ENCODE peak calls at places on chromosome X, in ten cellular contexts. Z is ovary, V is hepatocyte, P is suprapubic skin, A is stomach, C is colonic mucosa, B is Calu3, Y is left ventricle myocardium inferior, E is mammary epithelial cell, D is HFFc6. Q is an unnamed sample.

GRCh38 chrX:14718403-14718802 is 154.5 kb downstream of the FANCB start:
- DNase-seq in Z (no peak), C (no peak), A (no peak), D (no peak), B (no peak), P (no peak), E (peak), V (no peak), Y (no peak), Q (no peak)

GRCh38 chrX:1212532-1212931 is at the start of gene CRLF2:
- DNase-seq in P (peak), D (peak), A (no peak), B (peak), V (no peak), Y (no peak), E (peak), C (no peak), Z (no peak), Q (no peak)

GRCh38 chrX:10797493-10797892 is 177.1 kb upstream of the MID1 start:
- DNase-seq in A (no peak), Y (no peak), E (peak), Z (no peak), V (peak), B (no peak), P (no peak), C (no peak), D (no peak), Q (no peak)

GRCh38 chrX:13952581-13952980 is 77.1 kb downstream of the GEMIN8 start:
- DNase-seq in D (no peak), Y (no peak), A (no peak), C (no peak), P (no peak), E (no peak), B (no peak), V (no peak), Z (no peak), Q (no peak)

GRCh38 chrX:47191331-47191730 is 2.3 kb upstream of the UBA1 start:
- DNase-seq in D (no peak), C (peak), A (peak), P (no peak), E (peak), V (peak), Z (no peak), Y (no peak), B (peak), Q (no peak)

GRCh38 chrX:78886550-78886949 is 58.6 kb upstream of the P2RY10 start:
- DNase-seq in P (no peak), D (peak), Z (no peak), E (no peak), V (peak), Y (no peak), C (no peak), A (no peak), B (no peak), Q (no peak)

GRCh38 chrX:107025538-107025937 is 25.5 kb upstream of the MORC4 start:
- DNase-seq in Z (no peak), E (peak), Y (no peak), C (no peak), V (peak), A (no peak), D (peak), P (no peak), B (peak), Q (no peak)

GRCh38 chrX:34658316-34658715 is 1.2 kb upstream of the TMEM47 start:
- DNase-seq in C (no peak), V (no peak), A (no peak), Z (no peak), D (no peak), B (no peak), P (no peak), E (no peak), Y (no peak), Q (no peak)

GRCh38 chrX:111159232-111159631 is 63.2 kb downstream of the PAK3 start:
- DNase-seq in A (no peak), E (no peak), D (no peak), B (no peak), P (no peak), Y (no peak), C (no peak), V (no peak), Z (no peak), Q (no peak)

GRCh38 chrX:143873343-143873742 is 10.5 kb upstream of the UBE2NL start:
- DNase-seq in B (no peak), D (peak), P (no peak), A (no peak), Z (no peak), E (peak), C (no peak), Y (no peak), V (no peak), Q (no peak)

GRCh38 chrX:19237919-19238318 is 105.8 kb upstream of the PDHA1 start:
- DNase-seq in B (no peak), P (no peak), C (no peak), V (no peak), Z (no peak), A (no peak), Y (no peak), E (no peak), D (no peak), Q (no peak)

GRCh38 chrX:140580478-140580877 is 75.6 kb upstream of the SOX3 start:
- DNase-seq in C (no peak), E (no peak), P (no peak), Y (no peak), D (no peak), B (no peak), V (no peak), A (no peak), Z (no peak), Q (no peak)

GRCh38 chrX:10744011-10744410 is 123.6 kb upstream of the MID1 start:
- DNase-seq in Z (no peak), B (no peak), A (no peak), P (no peak), V (no peak), D (no peak), Y (no peak), E (no peak), C (no peak), Q (no peak)

GRCh38 chrX:6021316-6022091 is 207.2 kb downstream of the NLGN4X start:
- DNase-seq in Z (no peak), D (peak), A (peak), B (peak), V (peak), E (peak), Y (no peak), C (peak), P (no peak), Q (no peak)

GRCh38 chrX:12894074-12894691 is 12.2 kb upstream of the TLR8 start:
- DNase-seq in Z (peak), D (no peak), C (peak), Y (peak), P (no peak), A (peak), B (peak), V (peak), E (no peak), Q (no peak)

GRCh38 chrX:111282991-111283390 is 12.7 kb upstream of the CAPN6 start:
- DNase-seq in A (no peak), C (no peak), Z (no peak), Y (no peak), E (no peak), V (no peak), B (no peak), P (no peak), D (no peak), Q (no peak)

GRCh38 chrX:70479970-70480659 is 35.5 kb downstream of the DLG3 start:
- DNase-seq in A (peak), B (peak), V (peak), P (no peak), C (peak), E (no peak), D (no peak), Z (no peak), Y (no peak), Q (no peak)

GRCh38 chrX:35728481-35728880 is 69.7 kb upstream of the MAGEB16 start:
- DNase-seq in A (no peak), V (no peak), E (no peak), D (no peak), B (no peak), P (no peak), Z (no peak), C (no peak), Y (no peak), Q (no peak)

GRCh38 chrX:70255452-70255851 is 4.6 kb downstream of the P2RY4 start:
- DNase-seq in P (no peak), V (no peak), Y (no peak), A (no peak), D (no peak), C (no peak), Z (no peak), E (no peak), B (no peak), Q (no peak)

GRCh38 chrX:3962511-3963350 is 249.3 kb upstream of the PRKX start:
- DNase-seq in V (peak), P (no peak), Y (no peak), A (no peak), B (peak), C (no peak), E (peak), Z (no peak), D (no peak), Q (no peak)

GRCh38 chrX:24494544-24495113 is 29.5 kb downstream of the PDK3 start:
- DNase-seq in P (no peak), Z (no peak), V (peak), D (peak), Y (no peak), C (peak), B (peak), E (peak), A (no peak), Q (no peak)

GRCh38 chrX:13103111-13103913 is 58.9 kb upstream of the FAM9C start:
- DNase-seq in Z (no peak), B (no peak), V (no peak), Y (no peak), P (no peak), E (peak), D (no peak), A (no peak), C (no peak), Q (no peak)

GRCh38 chrX:145848451-145848850 is 30.8 kb downstream of the SLITRK2 start:
- DNase-seq in Y (no peak), C (no peak), V (peak), P (no peak), Z (no peak), B (no peak), E (no peak), A (no peak), D (no peak), Q (no peak)

GRCh38 chrX:18353931-18354368 is 538 bp downstream of the SCML2 start:
- DNase-seq in D (no peak), Y (no peak), B (peak), E (no peak), A (no peak), V (peak), C (peak), Z (peak), P (no peak), Q (no peak)

GRCh38 chrX:16023790-16024734 is 99.3 kb upstream of the GRPR start:
- DNase-seq in D (peak), Z (no peak), V (no peak), E (peak), C (no peak), Y (no peak), P (no peak), A (no peak), B (peak), Q (no peak)

GRCh38 chrX:16594490-16594889 is 55.5 kb upstream of the S100G start:
- DNase-seq in Y (no peak), V (no peak), A (no peak), Z (no peak), E (no peak), B (no peak), C (no peak), D (no peak), P (no peak), Q (no peak)

GRCh38 chrX:130158311-130158710 is 7.3 kb downstream of the AIFM1 start:
- DNase-seq in Z (no peak), D (no peak), P (no peak), B (no peak), Y (no peak), E (no peak), V (no peak), C (no peak), A (no peak), Q (no peak)

GRCh38 chrX:10233173-10233572 is 76.4 kb downstream of the CLCN4 start:
- DNase-seq in A (no peak), Y (no peak), E (no peak), D (no peak), V (no peak), B (no peak), Z (no peak), C (no peak), P (no peak), Q (no peak)

GRCh38 chrX:103183912-103184311 is 31.0 kb upstream of the BEX4 start:
- DNase-seq in E (no peak), V (no peak), D (no peak), C (no peak), B (no peak), Z (no peak), Y (no peak), A (no peak), P (no peak), Q (no peak)

GRCh38 chrX:100995469-100995868 is 26.0 kb downstream of the ARL13A start:
- DNase-seq in D (peak), B (no peak), Z (no peak), C (no peak), V (peak), A (no peak), E (peak), Y (no peak), P (no peak), Q (no peak)

GRCh38 chrX:71565634-71566033 is 12.6 kb upstream of the GCNA start:
- DNase-seq in V (no peak), A (no peak), Y (no peak), C (no peak), Z (no peak), E (no peak), B (no peak), D (no peak), P (no peak), Q (no peak)

GRCh38 chrX:38669425-38669824 is 108.1 kb downstream of the TSPAN7 start:
- DNase-seq in D (no peak), Z (no peak), B (no peak), Y (no peak), C (no peak), V (no peak), E (no peak), A (no peak), P (no peak), Q (no peak)

GRCh38 chrX:87160435-87161010 is 357.1 kb upstream of the KLHL4 start:
- DNase-seq in Z (no peak), E (no peak), C (no peak), B (no peak), Y (no peak), P (no peak), D (no peak), V (no peak), A (no peak), Q (no peak)
- TF ChIP-seq CTCF in Z (no peak), E (no peak), C (no peak), B (no peak), Y (no peak), P (no peak), D (no peak), V (no peak), A (no peak), Q (no peak)

GRCh38 chrX:73262991-73263390 is 48.3 kb upstream of the NAP1L2 start:
- DNase-seq in V (no peak), Z (no peak), D (no peak), A (no peak), Y (no peak), P (no peak), E (no peak), B (no peak), C (no peak), Q (no peak)
- TF ChIP-seq CTCF in V (peak), Z (no peak), D (peak), A (no peak), Y (peak), P (no peak), E (peak), B (no peak), C (no peak), Q (no peak)

DNA sequence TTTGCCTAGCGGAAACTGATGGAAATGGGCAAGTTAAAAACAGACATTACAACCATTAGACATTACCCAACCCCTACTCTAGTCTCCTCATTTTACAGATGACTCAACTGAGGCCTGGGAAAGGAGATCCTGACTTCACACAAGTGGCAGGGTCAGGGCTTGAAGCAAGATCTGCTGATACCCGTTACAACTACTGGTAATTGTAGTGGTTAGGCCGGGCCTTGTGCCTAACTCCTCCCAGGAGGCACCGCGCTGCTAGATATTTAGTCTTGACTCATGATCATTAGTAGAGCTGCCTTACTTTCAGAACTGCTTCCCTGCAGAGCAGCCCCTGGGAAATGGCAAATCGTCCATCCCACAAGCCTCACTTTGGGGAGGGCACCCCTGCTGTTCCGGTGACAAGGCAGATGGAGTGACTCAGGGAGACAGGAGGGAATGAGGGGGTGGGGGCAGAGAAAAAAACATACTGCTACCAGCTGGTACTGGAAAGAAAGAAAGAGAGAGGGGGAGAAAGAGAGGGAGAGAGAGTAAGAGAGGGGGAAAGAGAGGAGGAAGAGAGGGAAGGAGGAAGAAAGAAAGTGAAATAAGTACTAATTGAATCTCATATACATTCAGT is 12.2 kb downstream of the ARHGEF6 start:
- DNase-seq in A (no peak), B (no peak), E (peak), Y (peak), V (peak), D (peak), C (peak), P (peak), Z (peak), Q (no peak)
- TF ChIP-seq CTCF in A (no peak), B (no peak), E (no peak), Y (no peak), V (no peak), D (no peak), C (no peak), P (no peak), Z (no peak), Q (no peak)

GRCh38 chrX:51395474-51395806 is 62.8 kb downstream of the NUDT10 start:
- DNase-seq in P (no peak), Y (no peak), B (no peak), A (no peak), C (no peak), E (no peak), D (no peak), V (no peak), Z (no peak), Q (no peak)

GRCh38 chrX:51395807-51396728 is 63.4 kb downstream of the NUDT10 start:
- DNase-seq in A (no peak), B (no peak), Y (no peak), E (no peak), D (no peak), P (no peak), C (no peak), V (no peak), Z (peak), Q (no peak)
- TF ChIP-seq CTCF in A (no peak), B (no peak), Y (peak), E (no peak), D (no peak), P (no peak), C (no peak), V (no peak), Z (peak), Q (no peak)

DNA sequence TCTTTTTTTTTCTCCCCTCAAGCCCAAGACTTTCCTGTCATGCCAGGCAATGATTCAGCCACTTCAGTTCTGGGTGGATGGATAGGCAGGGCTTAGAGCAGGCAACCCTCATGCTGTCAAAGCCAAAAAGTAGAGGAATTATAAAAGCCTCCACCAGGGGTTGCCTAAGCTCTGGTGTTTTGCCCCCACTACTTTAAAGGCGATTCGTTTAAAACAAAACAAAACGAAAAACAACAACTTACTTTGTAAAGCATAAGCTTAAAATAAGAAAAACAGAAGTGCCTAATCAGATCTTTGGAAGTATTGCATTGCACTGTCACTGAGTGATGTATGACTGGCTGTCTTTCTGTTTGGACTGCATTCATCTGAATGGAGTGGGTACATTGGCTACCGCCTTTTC is 5.3 kb upstream of the IDS start:
- DNase-seq in C (no peak), B (no peak), E (no peak), Y (no peak), D (no peak), A (no peak), Z (no peak), P (no peak), V (no peak), Q (no peak)
- TF ChIP-seq CTCF in C (no peak), B (no peak), E (peak), Y (no peak), D (peak), A (no peak), Z (no peak), P (no peak), V (peak), Q (no peak)

DNA sequence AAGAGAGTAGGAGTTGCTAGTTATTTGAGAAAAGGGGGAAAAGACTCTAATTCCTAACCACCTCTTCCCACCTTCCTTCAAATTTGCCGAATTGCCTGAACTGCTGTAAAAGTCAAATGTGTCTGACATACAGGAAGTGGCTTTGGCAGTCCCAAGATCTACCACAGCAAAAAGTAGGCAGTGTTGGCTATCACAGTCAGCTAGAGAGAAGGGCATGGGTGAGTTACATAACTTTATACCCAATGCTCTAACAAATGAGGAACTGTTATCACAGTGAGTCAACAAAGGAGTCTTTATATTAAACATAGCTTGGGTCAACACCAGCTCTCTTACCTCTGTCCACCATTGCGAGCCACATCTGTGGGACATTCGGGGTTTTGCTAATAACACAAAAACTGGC is 2.4 kb upstream of the MBNL3 start:
- DNase-seq in B (peak), V (peak), A (no peak), P (no peak), E (peak), D (no peak), C (peak), Y (no peak), Z (no peak), Q (no peak)
- TF ChIP-seq CTCF in B (no peak), V (peak), A (peak), P (peak), E (peak), D (no peak), C (no peak), Y (no peak), Z (no peak), Q (no peak)

GRCh38 chrX:155070038-155070437 is 898 bp downstream of the CMC4 start:
- DNase-seq in D (no peak), V (no peak), P (no peak), B (no peak), C (no peak), A (no peak), E (peak), Y (no peak), Z (no peak), Q (no peak)
- TF ChIP-seq CTCF in D (no peak), V (no peak), P (no peak), B (no peak), C (no peak), A (no peak), E (no peak), Y (no peak), Z (no peak), Q (no peak)

Q was measured in omental fat pad.